ENCODE peak calls at places on chromosomes 13 and 19, in six cellular contexts. D, E, B, I, K and C are unnamed samples.

GRCh38 chr19:35549174-35549788 is 3.9 kb downstream of the TMEM147 start:
- DNase-seq in K (peak; percentile 65), B (no peak), D (peak; percentile 83), I (no peak), E (peak; percentile 76), C (peak; percentile 51)

GRCh38 chr19:16043156-16043757 is 33.0 kb upstream of the TPM4 start:
- DNase-seq in E (no peak), K (no peak), I (no peak), B (no peak), D (no peak), C (no peak)

GRCh38 chr13:67015976-67016600 is 214.0 kb downstream of the PCDH9 start:
- DNase-seq in B (no peak), E (no peak), K (no peak), D (no peak), I (no peak), C (no peak)

GRCh38 chr13:105395041-105395440 is 1140.4 kb downstream of the EFNB2 start:
- DNase-seq in K (no peak), E (no peak), B (no peak), D (no peak), I (no peak), C (no peak)

GRCh38 chr19:39106201-39106600 is 19.4 kb upstream of the PAK4 start:
- DNase-seq in D (no peak), K (no peak), E (no peak), I (no peak), B (no peak), C (no peak)

GRCh38 chr13:51797664-51798488 is 6.1 kb downstream of the DHRS12 start:
- DNase-seq in B (no peak), E (peak; percentile 66), D (peak; percentile 76), K (no peak), I (no peak), C (no peak)

GRCh38 chr19:18321729-18322091 is 1.2 kb downstream of the LSM4 start:
- DNase-seq in B (no peak), I (no peak), D (peak; percentile 33), K (peak; percentile 17), E (no peak), C (peak; percentile 63)

GRCh38 chr13:31639443-31640163 is 99.7 kb upstream of the RXFP2 start:
- DNase-seq in E (no peak), B (no peak), K (no peak), D (no peak), I (no peak), C (no peak)

GRCh38 chr19:1001538-1002166 is 1.4 kb downstream of the GRIN3B start:
- DNase-seq in E (no peak), B (no peak), D (peak; percentile 90), K (peak; percentile 77), I (no peak), C (no peak)

GRCh38 chr19:15815306-15815705 is at the start of gene OR10H1:
- DNase-seq in K (no peak), B (no peak), D (no peak), E (no peak), I (no peak), C (no peak)

GRCh38 chr19:46426035-46426505 is 2.7 kb downstream of the PNMA8C start:
- DNase-seq in K (no peak), E (peak; percentile 58), B (no peak), D (no peak), I (no peak), C (no peak)

GRCh38 chr13:99467764-99468163 is 33.5 kb upstream of the TM9SF2 start:
- DNase-seq in D (no peak), E (no peak), K (no peak), B (no peak), I (no peak), C (no peak)

GRCh38 chr19:14772467-14772866 is 5.9 kb downstream of the ADGRE2 start:
- DNase-seq in E (no peak), I (no peak), K (no peak), D (no peak), B (no peak), C (no peak)

GRCh38 chr13:31722684-31723083 is 16.6 kb upstream of the RXFP2 start:
- DNase-seq in K (no peak), D (peak; percentile 68), E (no peak), I (no peak), B (no peak), C (no peak)

GRCh38 chr19:5929179-5929578 is 15.1 kb downstream of the CAPS start:
- DNase-seq in E (no peak), D (no peak), I (no peak), K (no peak), B (no peak), C (no peak)

GRCh38 chr19:14439014-14439413 is 5.9 kb downstream of the PKN1 start:
- DNase-seq in I (no peak), K (no peak), E (no peak), D (no peak), B (no peak), C (peak; percentile 69)

GRCh38 chr19:46620716-46621115 is 4.2 kb downstream of the PTGIR start:
- DNase-seq in E (no peak), B (no peak), I (no peak), D (peak; percentile 82), K (no peak), C (no peak)

GRCh38 chr13:110820311-110820710 is 94.6 kb downstream of the ANKRD10 start:
- DNase-seq in B (no peak), D (no peak), K (no peak), I (no peak), E (no peak), C (no peak)

GRCh38 chr13:83984793-83985192 is 102.5 kb upstream of the SLITRK1 start:
- DNase-seq in I (no peak), B (no peak), E (no peak), K (no peak), D (no peak), C (no peak)

GRCh38 chr19:2546128-2547032 is 70.5 kb downstream of the GADD45B start:
- DNase-seq in B (no peak), I (no peak), K (peak; percentile 31), D (no peak), E (peak; percentile 88), C (peak; percentile 88)

GRCh38 chr19:46678110-46678732 is 17.2 kb upstream of the DACT3 start:
- DNase-seq in K (peak; percentile 99), B (no peak), I (no peak), D (peak; percentile 89), E (no peak), C (no peak)

GRCh38 chr13:40579535-40579934 is 86.9 kb downstream of the FOXO1 start:
- DNase-seq in K (no peak), D (no peak), I (no peak), B (no peak), E (no peak), C (no peak)

GRCh38 chr13:43331676-43332075 is 308.3 kb downstream of the DNAJC15 start:
- DNase-seq in E (no peak), B (no peak), I (no peak), D (no peak), K (no peak), C (no peak)

GRCh38 chr13:30002577-30002976 is 152.2 kb upstream of the UBL3 start:
- DNase-seq in E (no peak), K (no peak), I (no peak), B (no peak), D (no peak), C (no peak)

GRCh38 chr13:23718916-23719470 is 148.8 kb downstream of the TNFRSF19 start:
- DNase-seq in B (no peak), I (no peak), D (no peak), E (peak; percentile 73), K (no peak), C (no peak)

GRCh38 chr13:23715092-23715761 is 145.0 kb downstream of the TNFRSF19 start:
- DNase-seq in E (peak; percentile 28), K (no peak), B (no peak), I (no peak), D (no peak), C (no peak)

GRCh38 chr13:23711355-23711754 is 141.1 kb downstream of the TNFRSF19 start:
- DNase-seq in K (no peak), I (peak; percentile 15), D (no peak), B (no peak), E (no peak), C (no peak)

GRCh38 chr13:23714672-23715071 is 144.5 kb downstream of the TNFRSF19 start:
- DNase-seq in B (no peak), K (no peak), E (no peak), D (no peak), I (no peak), C (no peak)

DNA sequence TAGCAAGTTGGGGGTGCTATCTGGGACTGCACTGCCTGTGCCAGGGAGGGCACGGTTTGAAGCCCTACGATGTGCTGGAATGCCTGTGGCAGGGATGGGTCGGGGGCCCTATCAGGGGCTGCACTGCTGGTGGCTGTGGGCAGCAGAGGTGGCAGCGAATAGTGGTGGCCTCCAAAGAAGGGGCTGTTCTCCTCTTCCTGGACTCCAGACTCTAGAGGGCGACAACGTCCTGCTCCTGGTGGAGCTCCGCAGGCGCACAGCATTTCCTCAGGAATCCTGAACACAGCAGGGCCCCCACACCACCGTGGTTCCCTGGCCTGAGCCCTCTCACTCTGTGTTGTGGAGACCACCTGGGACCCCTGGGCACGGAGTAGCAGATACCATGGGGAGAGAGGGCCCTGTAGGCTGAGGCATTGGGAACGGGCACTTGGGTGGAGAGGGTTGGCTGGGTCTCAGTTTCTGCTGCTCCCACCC is 145.6 kb downstream of the TNFRSF19 start:
- DNase-seq in D (no peak), K (peak; percentile 30), E (peak; percentile 62), B (no peak), I (no peak), C (no peak)
- TF ChIP-seq CTCF in D (peak; percentile 29), K (peak; percentile 69), E (peak; percentile 94), B (peak; percentile 72), I (peak; percentile 17), C (no peak)

GRCh38 chr13:101401196-101401595 is 15.1 kb downstream of the NALCN start:
- DNase-seq in B (no peak), D (no peak), K (no peak), I (no peak), E (no peak), C (no peak)
- TF ChIP-seq GABPA in B (no peak), D (no peak), K (no peak), I (no peak), E (no peak), C (no peak)

GRCh38 chr13:33228645-33229445 is 56.7 kb downstream of the STARD13 start:
- DNase-seq in D (peak; percentile 50), E (peak; percentile 62), B (no peak), I (no peak), K (peak; percentile 21), C (peak; percentile 8)
- TF ChIP-seq CTCF in D (peak; percentile 96), E (peak; percentile 76), B (no peak), I (peak; percentile 98), K (peak; percentile 74), C (peak; percentile 88)

DNA sequence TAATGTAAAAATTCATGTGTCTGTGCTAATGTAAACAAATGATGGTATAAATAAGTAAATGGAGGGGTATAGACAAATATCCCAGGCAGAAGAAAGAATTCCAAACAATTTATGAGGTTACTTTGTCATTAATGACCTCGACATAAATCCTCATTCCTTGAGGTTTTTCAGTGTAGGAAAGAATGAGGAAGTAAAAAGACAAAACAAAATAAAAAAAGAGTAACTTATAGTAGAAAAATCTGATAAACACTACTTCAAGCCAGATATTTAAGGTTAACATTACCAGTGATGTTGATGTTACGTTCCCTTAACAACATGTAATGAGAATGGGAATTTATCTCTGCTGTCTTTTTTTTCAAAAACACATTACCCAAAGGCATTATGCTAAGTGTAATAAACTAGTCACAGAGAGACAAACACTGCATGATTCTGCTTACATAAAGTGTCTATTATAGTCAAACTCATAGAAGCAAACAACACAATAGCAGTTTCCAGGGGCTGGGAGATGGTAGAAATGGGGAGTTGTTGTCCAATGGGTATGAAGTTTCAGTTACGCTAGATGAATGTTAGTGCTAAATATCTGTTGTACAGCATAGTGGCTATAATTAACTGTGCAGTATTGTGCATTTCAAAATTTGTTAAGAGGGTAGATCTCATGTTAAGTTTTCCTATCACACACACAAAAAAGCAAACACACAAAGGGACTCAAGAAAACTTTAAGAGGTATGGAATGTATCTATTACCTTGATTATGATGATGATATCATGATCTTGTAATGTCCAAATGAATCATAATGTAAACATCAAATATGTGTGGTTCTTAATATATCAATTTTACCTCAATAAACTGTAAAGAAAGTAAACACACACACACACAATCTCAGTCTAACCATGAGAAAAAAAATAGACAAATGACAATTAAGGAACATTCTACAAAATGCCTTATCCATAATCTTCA is 934.9 kb downstream of the SLITRK1 start:
- DNase-seq in E (no peak), D (no peak), B (no peak), I (no peak), K (no peak), C (no peak)
- TF ChIP-seq GABPA in E (no peak), D (no peak), B (no peak), I (no peak), K (no peak), C (no peak)